ENCODE peak calls at places on chromosomes 13 and 19, in ten cellular contexts. C is naive thymus-derived CD8-positive, alpha-beta T cell; D is activated CD4-positive, alpha-beta memory T cell treated with anti-CD3 and anti-CD28 coated beads, Interleukin-2, amount 10 ng/mL, durations not matched to agents 7 days and 5 days; Z is NCI-H510A; T is left ventricle myocardium superior; S is epithelial cell of esophagus; L is stimulated activated CD8-positive, alpha-beta memory T cell treated with anti-CD3 and anti-CD28 coated beads, Interleukin-15, amount 100 ng/mL, for 1 hour; O is EH; X is NCI-H187; A is A549. M is an unnamed sample.

GRCh38 chr13:26583662-26584061 is 26.2 kb downstream of the WASF3 start:
- DNase-seq in T (no peak), D (no peak), O (no peak), X (no peak), A (no peak), C (no peak), S (no peak), Z (no peak), L (no peak), M (no peak)

GRCh38 chr19:50515168-50515561 is 1.5 kb upstream of the ASPDH start:
- DNase-seq in T (peak; percentile 18), S (no peak), X (no peak), L (no peak), D (no peak), Z (no peak), O (no peak), C (no peak), A (no peak), M (no peak)

GRCh38 chr19:15780595-15781418 is 6.7 kb upstream of the OR10H5 start:
- DNase-seq in S (peak; percentile 2), X (no peak), T (no peak), O (no peak), L (no peak), D (no peak), A (no peak), Z (no peak), C (no peak), M (no peak)

GRCh38 chr13:42474954-42475353 is 99.0 kb upstream of the TNFSF11 start:
- DNase-seq in O (no peak), X (no peak), S (no peak), Z (no peak), D (no peak), L (no peak), T (no peak), C (no peak), A (no peak), M (no peak)

GRCh38 chr13:47310376-47310775 is 413.5 kb upstream of the HTR2A start:
- DNase-seq in D (no peak), O (no peak), L (no peak), T (no peak), X (no peak), Z (no peak), A (no peak), S (peak; percentile 22), C (no peak), M (no peak)

GRCh38 chr13:25686831-25687495 is 315.2 kb downstream of the ATP8A2 start:
- DNase-seq in L (no peak), A (no peak), S (no peak), O (no peak), X (peak; percentile 33), C (no peak), T (no peak), Z (peak; percentile 76), D (no peak), M (no peak)

GRCh38 chr13:27619711-27620376 is 485 bp downstream of the LNX2 start:
- DNase-seq in T (peak; percentile 69), Z (peak; percentile 16), L (peak; percentile 1), A (peak; percentile 8), X (peak; percentile 9), C (peak; percentile 24), D (peak; percentile 53), O (peak; percentile 51), S (no peak), M (peak; percentile 53)

GRCh38 chr13:41465965-41466364 is 8.6 kb downstream of the RGCC start:
- DNase-seq in S (no peak), O (no peak), C (no peak), L (no peak), Z (no peak), X (no peak), A (no peak), T (no peak), D (no peak), M (no peak)

GRCh38 chr13:29707876-29708543 is 112.5 kb upstream of the SLC7A1 start:
- DNase-seq in X (peak; percentile 38), O (peak; percentile 72), T (peak; percentile 49), L (no peak), A (peak; percentile 6), Z (no peak), D (peak; percentile 43), C (no peak), S (peak; percentile 67), M (peak; percentile 55)

GRCh38 chr13:99722419-99722818 is 221.1 kb downstream of the TM9SF2 start:
- DNase-seq in L (no peak), S (no peak), A (no peak), O (no peak), Z (no peak), T (no peak), X (no peak), D (no peak), C (no peak), M (no peak)

GRCh38 chr13:113785051-113786010 is 26.3 kb downstream of the TMEM255B start:
- DNase-seq in A (no peak), O (peak; percentile 91), Z (no peak), C (no peak), L (no peak), T (no peak), D (no peak), S (peak; percentile 83), X (no peak), M (peak; percentile 97)

GRCh38 chr19:52786078-52786463 is 520 bp downstream of the ZNF600 start:
- DNase-seq in O (no peak), C (no peak), A (no peak), X (no peak), L (no peak), S (peak; percentile 28), T (peak; percentile 28), D (peak; percentile 16), Z (no peak), M (peak; percentile 12)

GRCh38 chr19:40144151-40144550 is 47.1 kb upstream of the MAP3K10 start:
- DNase-seq in A (no peak), Z (no peak), D (no peak), T (no peak), C (no peak), S (no peak), O (no peak), X (no peak), L (no peak), M (no peak)

GRCh38 chr19:16446108-16447014 is 25.4 kb downstream of the EPS15L1 start:
- DNase-seq in O (no peak), S (no peak), C (no peak), L (no peak), D (no peak), Z (no peak), X (no peak), A (no peak), T (no peak), M (peak; percentile 35)

GRCh38 chr19:31596751-31597150 is 247.5 kb upstream of the TSHZ3 start:
- DNase-seq in C (no peak), T (no peak), D (no peak), O (no peak), Z (no peak), L (no peak), X (no peak), S (no peak), A (no peak), M (no peak)

GRCh38 chr19:2309734-2310362 is 1.9 kb upstream of the LINGO3 start:
- DNase-seq in C (no peak), S (no peak), D (no peak), L (no peak), O (peak; percentile 67), X (no peak), Z (no peak), A (no peak), T (no peak), M (peak; percentile 58)

GRCh38 chr19:5880604-5881078 is 10.3 kb upstream of the FUT5 start:
- DNase-seq in D (no peak), X (no peak), T (peak; percentile 86), O (peak; percentile 94), L (no peak), C (no peak), A (no peak), S (peak; percentile 57), Z (peak; percentile 69), M (peak; percentile 73)

GRCh38 chr19:295687-296370 is 4.6 kb upstream of the PLPP2 start:
- DNase-seq in S (no peak), O (no peak), T (no peak), Z (no peak), L (no peak), X (no peak), C (no peak), D (no peak), A (no peak), M (no peak)

GRCh38 chr13:20717581-20718542 is 14.4 kb downstream of the IL17D start:
- DNase-seq in T (no peak), A (no peak), D (no peak), L (no peak), C (no peak), S (no peak), Z (no peak), O (no peak), X (no peak), M (no peak)

GRCh38 chr13:34942732-34943674 is 933 bp downstream of the NBEA start:
- DNase-seq in O (peak; percentile 3), Z (no peak), D (no peak), L (no peak), C (no peak), T (peak; percentile 50), X (peak; percentile 17), S (no peak), A (peak; percentile 4), M (peak; percentile 43)

GRCh38 chr19:8575467-8575997 is 1.7 kb downstream of the MYO1F start:
- DNase-seq in L (no peak), O (peak; percentile 38), X (no peak), C (peak; percentile 14), A (no peak), D (peak; percentile 72), Z (no peak), S (no peak), T (no peak), M (no peak)

GRCh38 chr13:52187029-52187423 is 27.6 kb upstream of the NEK3 start:
- DNase-seq in A (no peak), O (no peak), X (no peak), D (no peak), T (no peak), L (no peak), Z (no peak), S (no peak), C (no peak), M (no peak)

GRCh38 chr13:73940098-73940497 is 194.1 kb downstream of the KLF12 start:
- DNase-seq in O (no peak), C (no peak), X (peak; percentile 88), Z (no peak), T (peak; percentile 60), A (no peak), S (no peak), D (no peak), L (no peak), M (peak; percentile 56)

GRCh38 chr19:36489920-36490415 is 607 bp upstream of the ZNF566 start:
- DNase-seq in X (peak; percentile 74), C (peak; percentile 58), S (peak; percentile 91), O (peak; percentile 97), D (peak; percentile 74), A (peak; percentile 96), L (peak; percentile 37), Z (peak; percentile 78), T (peak; percentile 88), M (peak; percentile 89)

GRCh38 chr19:3192228-3192635 is 6.5 kb downstream of the NCLN start:
- DNase-seq in D (no peak), T (no peak), L (no peak), O (no peak), C (no peak), S (no peak), A (no peak), Z (no peak), X (no peak), M (no peak)

GRCh38 chr13:103539265-103539664 is 473.0 kb upstream of the SLC10A2 start:
- DNase-seq in L (no peak), C (no peak), X (peak; percentile 91), O (no peak), Z (peak; percentile 48), T (peak; percentile 32), A (no peak), S (no peak), D (no peak), M (peak; percentile 11)

GRCh38 chr13:86792153-86792651 is 879.0 kb upstream of the SLITRK5 start:
- DNase-seq in T (no peak), Z (no peak), A (no peak), S (no peak), O (no peak), C (no peak), X (no peak), D (no peak), L (no peak), M (no peak)

GRCh38 chr19:43784251-43784980 is 3.6 kb upstream of the KCNN4 start:
- DNase-seq in O (peak; percentile 85), L (peak; percentile 32), S (peak; percentile 88), C (peak; percentile 43), Z (no peak), D (peak; percentile 72), X (no peak), A (peak; percentile 92), T (no peak), M (peak; percentile 83)

M was measured in kidney tubule cell.